ENCODE peak calls at places on chromosomes 13 and 19, in eight cellular contexts. D is ascending aorta; O is cardiac fibroblast; B is GM03348; R is pancreas; I is stimulated activated CD8-positive, alpha-beta memory T cell treated with anti-CD3 and anti-CD28 coated beads, Interleukin-7, amount 100 ng/mL, for 24 hours; T is EH; P is AG10803. A is an unnamed sample.

GRCh38 chr19:58570770-58571574 is 2.2 kb downstream of the MZF1 start:
- DNase-seq in D (no peak), O (no peak), B (no peak), R (peak), I (no peak), T (no peak), P (no peak), A (no peak)

GRCh38 chr13:66402546-66402945 is 827.6 kb downstream of the PCDH9 start:
- DNase-seq in D (no peak), O (peak), B (no peak), R (no peak), I (no peak), T (no peak), P (no peak), A (no peak)

GRCh38 chr19:5035817-5036732 is 67.2 kb downstream of the KDM4B start:
- DNase-seq in D (no peak), O (no peak), B (no peak), R (no peak), I (no peak), T (no peak), P (no peak), A (no peak)

GRCh38 chr19:51271015-51271600 is 20.2 kb downstream of the SIGLECL1 start:
- DNase-seq in D (no peak), O (peak), B (no peak), R (no peak), I (no peak), T (no peak), P (no peak), A (no peak)

GRCh38 chr13:111665691-111666095 is 345.3 kb downstream of the TEX29 start:
- DNase-seq in D (no peak), O (no peak), B (no peak), R (no peak), I (no peak), T (no peak), P (no peak), A (no peak)

GRCh38 chr19:48999481-49000325 is 6.0 kb downstream of the RUVBL2 start:
- DNase-seq in D (no peak), O (peak), B (peak), R (peak), I (peak), T (peak), P (peak), A (peak)

GRCh38 chr19:41999878-42000208 is 5.8 kb upstream of the ATP1A3 start:
- DNase-seq in D (no peak), O (no peak), B (no peak), R (no peak), I (no peak), T (no peak), P (no peak), A (no peak)

GRCh38 chr13:51557875-51558604 is 26.2 kb upstream of the WDFY2 start:
- DNase-seq in D (no peak), O (peak), B (peak), R (no peak), I (no peak), T (peak), P (peak), A (peak)

GRCh38 chr19:13814550-13814949 is 19.3 kb downstream of the ZSWIM4 start:
- DNase-seq in D (no peak), O (no peak), B (no peak), R (no peak), I (no peak), T (no peak), P (no peak), A (no peak)

GRCh38 chr19:13969897-13970296 is 17.6 kb downstream of the DCAF15 start:
- DNase-seq in D (no peak), O (no peak), B (no peak), R (no peak), I (no peak), T (no peak), P (no peak), A (no peak)

GRCh38 chr19:1066251-1066747 is 668 bp upstream of the ARHGAP45 start:
- DNase-seq in D (no peak), O (no peak), B (no peak), R (no peak), I (no peak), T (no peak), P (no peak), A (no peak)

GRCh38 chr19:2341247-2341705 is 12.8 kb downstream of the SPPL2B start:
- DNase-seq in D (no peak), O (no peak), B (no peak), R (peak), I (no peak), T (no peak), P (no peak), A (no peak)

GRCh38 chr19:2782357-2782935 is 627 bp downstream of the SGTA start:
- DNase-seq in D (no peak), O (peak), B (no peak), R (no peak), I (peak), T (peak), P (no peak), A (no peak)

GRCh38 chr19:31962565-31962996 is 382.8 kb upstream of the ZNF507 start:
- DNase-seq in D (no peak), O (no peak), B (no peak), R (no peak), I (no peak), T (no peak), P (no peak), A (no peak)

GRCh38 chr19:38527466-38528136 is 90.2 kb downstream of the MAP4K1 start:
- DNase-seq in D (no peak), O (no peak), B (no peak), R (no peak), I (no peak), T (no peak), P (no peak), A (no peak)

GRCh38 chr19:52188822-52189744 is 769 bp upstream of the PPP2R1A start:
- DNase-seq in D (peak), O (no peak), B (peak), R (peak), I (no peak), T (no peak), P (no peak), A (no peak)

GRCh38 chr13:100394005-100394695 is 194.4 kb downstream of the GGACT start:
- DNase-seq in D (no peak), O (peak), B (peak), R (no peak), I (no peak), T (peak), P (peak), A (peak)

GRCh38 chr19:30066781-30067759 is 125.0 kb downstream of the URI1 start:
- DNase-seq in D (no peak), O (no peak), B (no peak), R (no peak), I (no peak), T (no peak), P (no peak), A (no peak)